ENCODE peak calls at places on chromosomes 13 and 19, in four cellular contexts. L, Y, P and O are unnamed samples.

GRCh38 chr13:98544105-98544710 is 32.7 kb downstream of the STK24 start:
- DNase-seq in L (no peak), Y (no peak), P (no peak), O (no peak)

GRCh38 chr13:99150575-99151370 is 49.9 kb upstream of the UBAC2 start:
- DNase-seq in P (peak; percentile 27), L (peak; percentile 75), Y (no peak), O (peak; percentile 89)

GRCh38 chr13:36536546-36536945 is 104.3 kb downstream of the CCNA1 start:
- DNase-seq in L (peak; percentile 75), P (no peak), Y (no peak), O (no peak)

GRCh38 chr19:1859319-1859718 is 4.1 kb downstream of the KLF16 start:
- DNase-seq in Y (no peak), L (no peak), P (no peak), O (no peak)

GRCh38 chr13:111541752-111542529 is 221.5 kb downstream of the TEX29 start:
- DNase-seq in Y (no peak), L (no peak), P (no peak), O (no peak)

GRCh38 chr19:49758292-49758691 is 4.8 kb downstream of the TSKS start:
- DNase-seq in Y (no peak), P (peak; percentile 83), L (peak; percentile 67), O (peak; percentile 44)

GRCh38 chr19:49422407-49423277 is 599 bp downstream of the PTH2 start:
- DNase-seq in P (peak; percentile 17), L (no peak), Y (peak; percentile 56), O (no peak)

GRCh38 chr13:83327091-83327490 is 555.2 kb downstream of the SLITRK1 start:
- DNase-seq in P (no peak), Y (no peak), L (peak; percentile 1), O (peak; percentile 7)

GRCh38 chr19:6720369-6721112 is at the start of gene C3:
- DNase-seq in Y (peak; percentile 70), P (peak; percentile 26), L (no peak), O (peak; percentile 50)

GRCh38 chr19:44051654-44052402 is at the start of gene ZNF223:
- DNase-seq in L (peak; percentile 88), Y (peak; percentile 94), P (peak; percentile 89), O (peak; percentile 90)

GRCh38 chr13:112105884-112106283 is 38.9 kb downstream of the SOX1 start:
- DNase-seq in Y (no peak), L (no peak), P (no peak), O (no peak)

GRCh38 chr19:48634036-48634342 is 3.2 kb downstream of the DBP start:
- DNase-seq in P (no peak), Y (no peak), L (no peak), O (no peak)

GRCh38 chr19:41886761-41887710 is 4.1 kb downstream of the ARHGEF1 start:
- DNase-seq in L (no peak), P (no peak), Y (no peak), O (no peak)

GRCh38 chr13:47184311-47184710 is 287.5 kb upstream of the HTR2A start:
- DNase-seq in Y (no peak), P (peak; percentile 4), L (peak; percentile 27), O (no peak)

GRCh38 chr19:56153507-56153906 is 12.4 kb downstream of the ZNF444 start:
- DNase-seq in L (no peak), Y (no peak), P (no peak), O (no peak)

GRCh38 chr13:79710376-79710775 is 229.4 kb downstream of the NDFIP2 start:
- DNase-seq in L (peak; percentile 38), Y (no peak), P (no peak), O (peak; percentile 48)

GRCh38 chr19:57648336-57649003 is 15.5 kb downstream of the ZNF211 start:
- DNase-seq in L (no peak), Y (no peak), P (no peak), O (no peak)

GRCh38 chr13:44244288-44244687 is 129.3 kb upstream of the SERP2 start:
- DNase-seq in P (peak; percentile 81), Y (no peak), L (peak; percentile 89), O (peak; percentile 9)

GRCh38 chr13:40077396-40078027 is 422.1 kb downstream of the COG6 start:
- DNase-seq in L (no peak), P (no peak), Y (no peak), O (no peak)

GRCh38 chr19:5138606-5139594 is 170.0 kb downstream of the KDM4B start:
- DNase-seq in L (peak; percentile 90), Y (no peak), P (peak; percentile 47), O (no peak)

GRCh38 chr13:100315522-100315921 is 226.6 kb downstream of the PCCA start:
- DNase-seq in L (no peak), P (no peak), Y (no peak), O (no peak)

GRCh38 chr19:13102666-13103584 is at the start of gene LYL1:
- DNase-seq in Y (peak; percentile 76), P (no peak), L (no peak), O (peak; percentile 48)

GRCh38 chr13:76512676-76513277 is 373.4 kb downstream of the KCTD12 start:
- DNase-seq in P (peak; percentile 97), Y (no peak), L (peak; percentile 96), O (peak; percentile 68)

GRCh38 chr19:49921871-49922755 is 6.9 kb upstream of the ATF5 start:
- DNase-seq in P (peak; percentile 81), L (peak; percentile 47), Y (no peak), O (peak; percentile 43)

GRCh38 chr19:8567522-8568172 is 9.6 kb downstream of the MYO1F start:
- DNase-seq in Y (no peak), P (no peak), L (no peak), O (no peak)

GRCh38 chr19:57477191-57478008 is at the start of gene ZNF772:
- DNase-seq in Y (peak; percentile 89), P (peak; percentile 96), L (peak; percentile 91), O (peak; percentile 82)

GRCh38 chr19:10808937-10809655 is 26.9 kb downstream of the TMED1 start:
- DNase-seq in L (peak; percentile 37), P (peak; percentile 21), Y (no peak), O (peak; percentile 50)

GRCh38 chr19:1131718-1132552 is 28.1 kb downstream of the GPX4 start:
- DNase-seq in L (peak; percentile 87), Y (peak; percentile 89), P (peak; percentile 88), O (peak; percentile 89)

GRCh38 chr13:44759222-44759721 is 183.1 kb upstream of the TSC22D1 start:
- DNase-seq in Y (no peak), P (no peak), L (peak; percentile 52), O (no peak)

GRCh38 chr13:35475960-35476943 is at the start of gene MAB21L1:
- DNase-seq in L (peak; percentile 48), Y (peak; percentile 33), P (peak; percentile 19), O (peak; percentile 91)

GRCh38 chr19:55193481-55193880 is 13.4 kb upstream of the SYT5 start:
- DNase-seq in P (no peak), Y (no peak), L (no peak), O (no peak)

GRCh38 chr13:21670006-21670882 is 629 bp upstream of the FGF9 start:
- DNase-seq in P (peak; percentile 48), L (peak; percentile 46), Y (peak; percentile 61), O (peak; percentile 5)

GRCh38 chr13:47110833-47111240 is 214.0 kb upstream of the HTR2A start:
- DNase-seq in L (no peak), Y (no peak), P (no peak), O (no peak)

GRCh38 chr13:43057653-43058317 is 34.4 kb downstream of the DNAJC15 start:
- DNase-seq in L (peak; percentile 55), P (no peak), Y (no peak), O (no peak)

GRCh38 chr19:2552859-2553258 is 76.9 kb downstream of the GADD45B start:
- DNase-seq in L (no peak), Y (no peak), P (no peak), O (no peak)

GRCh38 chr13:33639640-33640080 is 178.3 kb upstream of the RFC3 start:
- DNase-seq in L (no peak), Y (no peak), P (no peak), O (no peak)

GRCh38 chr13:50386527-50387123 is 371.4 kb downstream of the KCNRG start:
- DNase-seq in Y (no peak), L (peak; percentile 61), P (peak; percentile 82), O (no peak)

GRCh38 chr13:97346561-97347254 is 87.3 kb upstream of the RAP2A start:
- DNase-seq in Y (no peak), L (no peak), P (no peak), O (no peak)

GRCh38 chr13:103142091-103142594 is 75.9 kb upstream of the SLC10A2 start:
- DNase-seq in Y (no peak), L (no peak), P (no peak), O (no peak)

GRCh38 chr13:103145476-103145875 is 79.3 kb upstream of the SLC10A2 start:
- DNase-seq in L (no peak), Y (no peak), P (no peak), O (no peak)

GRCh38 chr13:103134271-103134670 is 68.1 kb upstream of the SLC10A2 start:
- DNase-seq in L (no peak), Y (no peak), P (no peak), O (no peak)

GRCh38 chr13:103140001-103140671 is 73.9 kb upstream of the SLC10A2 start:
- DNase-seq in L (no peak), Y (no peak), P (no peak), O (no peak)
- TF ChIP-seq CTCF in L (peak; percentile 32), Y (peak; percentile 44), P (no peak), O (peak; percentile 38)

DNA sequence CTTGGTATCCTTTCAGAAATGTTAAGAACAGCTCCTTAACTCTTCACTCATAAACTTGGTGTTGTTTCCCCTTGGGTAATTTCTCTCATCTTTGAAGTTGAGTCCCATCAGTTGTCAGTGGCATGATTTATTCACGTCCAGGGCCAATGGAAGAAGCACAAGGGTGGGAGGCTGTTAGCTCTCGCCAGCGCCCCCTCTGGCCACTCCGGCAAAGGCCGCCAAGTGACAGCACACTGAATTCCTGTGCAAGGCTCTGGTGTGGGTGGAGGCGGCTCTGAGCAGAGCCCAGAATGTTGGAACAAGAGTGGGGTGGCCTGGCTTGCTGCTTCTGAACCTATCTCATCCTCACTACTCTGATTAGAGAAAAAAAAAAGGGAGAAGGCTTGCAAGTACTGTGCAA is 13.1 kb upstream of the MEDAG start:
- DNase-seq in L (peak; percentile 35), Y (peak; percentile 81), P (peak; percentile 48), O (peak; percentile 19)
- TF ChIP-seq CTCF in L (peak; percentile 49), Y (peak; percentile 8), P (peak; percentile 54), O (peak; percentile 77)

GRCh38 chr19:18501351-18501750 is 20.5 kb downstream of the ELL start:
- DNase-seq in L (no peak), P (no peak), Y (no peak), O (no peak)

GRCh38 chr19:18502236-18502632 is 19.6 kb downstream of the ELL start:
- DNase-seq in Y (no peak), P (no peak), L (no peak), O (no peak)

GRCh38 chr19:18501832-18502231 is 20.0 kb downstream of the ELL start:
- DNase-seq in P (no peak), Y (peak; percentile 64), L (no peak), O (no peak)

GRCh38 chr19:18503337-18503970 is 18.4 kb downstream of the ELL start:
- DNase-seq in P (no peak), L (no peak), Y (peak; percentile 40), O (no peak)

GRCh38 chr19:18502633-18503294 is 19.1 kb downstream of the ELL start:
- DNase-seq in Y (peak; percentile 53), P (no peak), L (no peak), O (no peak)
- TF ChIP-seq CTCF in Y (no peak), P (no peak), L (no peak), O (no peak)

GRCh38 chr13:26280822-26281221 is 26.9 kb downstream of the CDK8 start:
- DNase-seq in P (no peak), L (peak; percentile 1), Y (no peak), O (no peak)
- TF ChIP-seq CTCF in P (no peak), L (no peak), Y (no peak), O (no peak)